ENCODE peak calls at places on chromosomes 4 and X, in eight cellular contexts. F is HFFc6, Y is choroid plexus epithelial cell, X is GM23338, D is endothelial cell, H is tibial artery, E is NCI-H2029, L is NCI-H1694. I is an unnamed sample.

GRCh38 chr4:121677524-121677923 is 19.3 kb downstream of the ANXA5 start:
- DNase-seq in Y (no peak), E (no peak), X (no peak), L (no peak), F (no peak), D (no peak), H (no peak), I (no peak)

GRCh38 chr4:80336582-80336981 is 1.1 kb downstream of the CFAP299 start:
- DNase-seq in F (peak), E (no peak), H (no peak), D (peak), L (peak), X (peak), Y (peak), I (no peak)

GRCh38 chr4:824461-825062 is 1.4 kb downstream of the CPLX1 start:
- DNase-seq in L (no peak), E (no peak), Y (no peak), F (no peak), D (no peak), X (peak), H (peak), I (no peak)

GRCh38 chrX:129779747-129780146 is at the start of gene SASH3:
- DNase-seq in L (no peak), D (no peak), E (no peak), F (no peak), X (no peak), Y (no peak), H (peak), I (no peak)

GRCh38 chrX:41616255-41616654 is 72.5 kb upstream of the GPR34 start:
- DNase-seq in E (no peak), Y (no peak), F (no peak), D (no peak), X (no peak), H (no peak), L (no peak), I (no peak)

GRCh38 chrX:73851014-73852009 is 288.3 kb downstream of the CHIC1 start:
- DNase-seq in E (no peak), H (no peak), F (no peak), X (no peak), Y (no peak), L (no peak), D (no peak), I (no peak)

GRCh38 chrX:110032534-110033161 is 29.7 kb downstream of the TMEM164 start:
- DNase-seq in F (no peak), Y (no peak), D (no peak), L (no peak), X (no peak), H (no peak), E (peak), I (no peak)

GRCh38 chr4:26912810-26913209 is 52.2 kb downstream of the STIM2 start:
- DNase-seq in D (no peak), Y (no peak), E (no peak), X (no peak), L (no peak), F (no peak), H (no peak), I (no peak)

GRCh38 chrX:55161581-55161980 is 58.6 kb upstream of the PAGE5 start:
- DNase-seq in X (peak), Y (no peak), H (no peak), D (peak), F (no peak), L (no peak), E (no peak), I (no peak)

GRCh38 chrX:114058988-114059418 is 524.9 kb upstream of the HTR2C start:
- DNase-seq in F (no peak), D (no peak), H (no peak), E (no peak), L (no peak), X (no peak), Y (no peak), I (no peak)

GRCh38 chr4:79650794-79651431 is 242.9 kb upstream of the GK2 start:
- DNase-seq in F (no peak), E (no peak), D (no peak), X (peak), Y (peak), H (no peak), L (no peak), I (no peak)

GRCh38 chr4:135838889-135839288 is 1637.3 kb upstream of the PABPC4L start:
- DNase-seq in D (no peak), E (no peak), F (peak), Y (peak), X (peak), H (no peak), L (no peak), I (peak)

GRCh38 chr4:128386761-128387599 is 99.4 kb upstream of the PGRMC2 start:
- DNase-seq in F (peak), X (no peak), L (peak), D (no peak), Y (peak), E (peak), H (peak), I (no peak)

GRCh38 chr4:27463816-27464215 is 603.2 kb downstream of the STIM2 start:
- DNase-seq in H (no peak), L (no peak), E (no peak), F (no peak), Y (peak), X (no peak), D (no peak), I (no peak)

GRCh38 chrX:45295587-45295986 is 94.9 kb upstream of the DIPK2B start:
- DNase-seq in H (no peak), Y (peak), D (no peak), F (peak), L (no peak), E (peak), X (no peak), I (no peak)

GRCh38 chr4:44771789-44772188 is 45.4 kb upstream of the GNPDA2 start:
- DNase-seq in H (no peak), E (no peak), F (no peak), L (no peak), Y (no peak), D (no peak), X (no peak), I (no peak)

GRCh38 chrX:23822397-23822796 is 39.4 kb downstream of the SAT1 start:
- DNase-seq in Y (peak), X (no peak), E (peak), L (no peak), F (peak), D (no peak), H (no peak), I (no peak)

GRCh38 chrX:131734621-131735020 is 190.7 kb downstream of the OR13H1 start:
- DNase-seq in H (no peak), E (no peak), F (no peak), Y (no peak), D (no peak), L (no peak), X (no peak), I (no peak)

GRCh38 chrX:56995271-56995994 is at the start of gene SPIN3:
- DNase-seq in L (no peak), X (peak), D (peak), H (peak), F (peak), E (peak), Y (peak), I (peak)

GRCh38 chr4:124253080-124253479 is 459.5 kb downstream of the ANKRD50 start:
- DNase-seq in E (peak), F (no peak), D (no peak), Y (no peak), H (peak), L (no peak), X (no peak), I (no peak)

GRCh38 chrX:140917354-140918115 is 84.9 kb upstream of the SPANXB1 start:
- DNase-seq in H (no peak), D (no peak), Y (no peak), E (no peak), L (no peak), F (no peak), X (no peak), I (no peak)

GRCh38 chrX:30831082-30831481 is 58.0 kb downstream of the TAB3 start:
- DNase-seq in L (no peak), X (peak), H (no peak), E (no peak), Y (no peak), D (no peak), F (no peak), I (no peak)

GRCh38 chr4:175536852-175537453 is 275.1 kb downstream of the GPM6A start:
- DNase-seq in L (peak), Y (peak), H (no peak), X (peak), F (peak), D (peak), E (peak), I (no peak)

GRCh38 chr4:132572210-132572609 is 576.9 kb upstream of the PCDH10 start:
- DNase-seq in Y (peak), H (no peak), L (no peak), D (no peak), E (no peak), F (peak), X (peak), I (no peak)

GRCh38 chr4:10879411-10880110 is 195.0 kb upstream of the CLNK start:
- DNase-seq in E (no peak), D (no peak), L (no peak), F (no peak), X (no peak), Y (peak), H (no peak), I (no peak)

GRCh38 chrX:37599735-37600134 is 28.3 kb downstream of the LANCL3 start:
- DNase-seq in X (no peak), F (no peak), Y (no peak), E (peak), D (no peak), H (no peak), L (no peak), I (no peak)

GRCh38 chr4:74755486-74755885 is 38.8 kb downstream of the BTC start:
- DNase-seq in Y (no peak), X (no peak), E (no peak), H (peak), F (no peak), L (no peak), D (no peak), I (no peak)

GRCh38 chrX:38336538-38337240 is 9.4 kb upstream of the RPGR start:
- DNase-seq in L (no peak), Y (no peak), X (no peak), E (no peak), D (no peak), F (no peak), H (no peak), I (no peak)

GRCh38 chr4:22668301-22668700 is 24.4 kb upstream of the GBA3 start:
- DNase-seq in H (no peak), X (no peak), Y (peak), F (no peak), L (no peak), E (no peak), D (no peak), I (no peak)

GRCh38 chr4:140150636-140150885 is 3.4 kb downstream of the MAML3 start:
- DNase-seq in L (peak), H (peak), F (no peak), E (no peak), Y (no peak), D (no peak), X (no peak), I (no peak)

I was measured in NCI-H524 treated with DMSO at 0.1 percent for 48 hours.